ENCODE peak calls at places on chromosomes 6 and 20, in eight cellular contexts. Z is GM23338, U is K562, T is SK-N-SH, D is Panc1, C is HCT116, A is HepG2, G is GM12878. Q is an unnamed sample.

GRCh38 chr20:21357851-21358250 is 39.5 kb downstream of the NKX2-4 start:
- DNase-seq in Z (no peak), U (no peak), T (no peak), D (no peak), C (no peak), A (peak), G (no peak), Q (no peak)

GRCh38 chr6:21109421-21110178 is 484.0 kb upstream of the SOX4 start:
- DNase-seq in Z (no peak), U (peak), T (no peak), D (peak), C (peak), A (peak), G (peak), Q (no peak)

GRCh38 chr6:56955171-56956155 is 556 bp downstream of the BEND6 start:
- DNase-seq in Z (peak), U (peak), T (peak), D (peak), C (peak), A (peak), G (peak), Q (peak)

GRCh38 chr20:56222201-56222600 is 26.3 kb upstream of the MC3R start:
- DNase-seq in Z (no peak), U (no peak), T (no peak), D (no peak), C (no peak), A (no peak), G (no peak), Q (no peak)

GRCh38 chr6:150266963-150267685 is 101.7 kb upstream of the IYD start:
- DNase-seq in Z (no peak), U (no peak), T (no peak), D (no peak), C (no peak), A (no peak), G (no peak), Q (no peak)

GRCh38 chr6:142570221-142570671 is 268.4 kb downstream of the ADGRG6 start:
- DNase-seq in Z (no peak), U (no peak), T (no peak), D (no peak), C (no peak), A (peak), G (no peak), Q (no peak)

GRCh38 chr6:98929498-98930060 is 18.2 kb downstream of the FBXL4 start:
- DNase-seq in Z (no peak), U (no peak), T (no peak), D (no peak), C (no peak), A (no peak), G (no peak), Q (no peak)

GRCh38 chr6:19842030-19842429 is 4.9 kb downstream of the ID4 start:
- DNase-seq in Z (no peak), U (no peak), T (no peak), D (no peak), C (no peak), A (no peak), G (no peak), Q (no peak)

GRCh38 chr6:50720623-50721022 is 7.3 kb downstream of the TFAP2D start:
- DNase-seq in Z (peak), U (peak), T (no peak), D (no peak), C (no peak), A (no peak), G (no peak), Q (no peak)

GRCh38 chr6:108737594-108738546 is 110.4 kb upstream of the ARMC2 start:
- DNase-seq in Z (no peak), U (peak), T (no peak), D (peak), C (peak), A (no peak), G (no peak), Q (no peak)

GRCh38 chr6:151436814-151437213 is 15.1 kb downstream of the RMND1 start:
- DNase-seq in Z (no peak), U (no peak), T (no peak), D (no peak), C (no peak), A (peak), G (no peak), Q (no peak)

GRCh38 chr6:165447141-165447540 is 137.7 kb upstream of the C6orf118 start:
- DNase-seq in Z (no peak), U (no peak), T (no peak), D (no peak), C (no peak), A (no peak), G (no peak), Q (no peak)

GRCh38 chr6:29750709-29751108 is 27.5 kb downstream of the HLA-F start:
- DNase-seq in Z (no peak), U (no peak), T (no peak), D (no peak), C (no peak), A (no peak), G (no peak), Q (no peak)

GRCh38 chr6:29751480-29751879 is 28.2 kb downstream of the HLA-F start:
- DNase-seq in Z (no peak), U (no peak), T (no peak), D (no peak), C (no peak), A (no peak), G (no peak), Q (no peak)

GRCh38 chr6:29755295-29755871 is 32.1 kb downstream of the HLA-F start:
- DNase-seq in Z (peak), U (no peak), T (no peak), D (no peak), C (no peak), A (no peak), G (no peak), Q (no peak)

GRCh38 chr6:29753309-29753644 is 30.0 kb downstream of the HLA-F start:
- DNase-seq in Z (no peak), U (no peak), T (no peak), D (no peak), C (no peak), A (no peak), G (no peak), Q (no peak)

DNA sequence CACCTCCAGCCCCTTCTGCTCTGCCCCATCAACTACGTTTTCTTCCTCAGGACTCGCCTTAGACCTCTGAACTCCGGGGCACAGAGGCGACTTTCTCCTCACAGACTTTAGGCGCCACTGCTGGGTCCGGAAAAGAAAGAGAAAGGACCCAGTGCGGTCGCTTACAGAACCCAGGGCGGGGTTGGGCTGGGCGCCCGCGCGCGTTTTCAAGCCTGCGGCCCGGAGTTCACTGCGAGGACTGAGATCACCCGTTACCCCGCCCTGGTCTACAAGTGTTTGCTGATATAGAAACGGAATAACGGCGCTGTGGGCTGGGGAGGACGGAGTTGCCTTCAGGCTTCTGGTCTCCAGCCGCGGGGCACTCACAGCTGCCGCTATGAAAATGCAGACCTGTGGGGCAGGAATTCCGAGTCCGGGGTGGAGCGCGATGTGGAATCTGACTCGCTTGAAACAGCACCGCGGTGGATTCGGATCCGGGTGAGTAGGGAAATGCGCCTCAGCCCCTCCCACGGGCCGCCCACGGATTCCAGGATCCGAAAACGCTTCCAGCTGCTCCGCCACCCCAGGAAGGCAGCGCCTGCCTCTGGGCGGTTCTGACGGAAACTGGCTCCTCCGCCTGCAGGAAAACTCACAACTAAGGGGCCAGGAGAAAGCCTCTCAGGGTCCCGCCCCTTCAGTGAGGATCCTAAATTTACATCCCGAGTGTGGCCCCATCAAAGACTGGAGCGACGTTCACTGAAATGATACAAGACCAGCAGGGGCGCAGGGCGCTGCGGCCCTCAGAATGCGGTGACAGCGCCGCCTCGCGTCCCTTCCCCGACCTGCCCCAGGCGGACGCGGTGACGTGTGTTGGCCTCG is 29.4 kb downstream of the HLA-F start:
- DNase-seq in Z (peak), U (peak), T (peak), D (peak), C (peak), A (peak), G (peak), Q (peak)
- TF ChIP-seq POLR2AphosphoS5 in Z (peak), U (peak), T (no peak), D (no peak), C (peak), A (no peak), G (no peak), Q (no peak)

DNA sequence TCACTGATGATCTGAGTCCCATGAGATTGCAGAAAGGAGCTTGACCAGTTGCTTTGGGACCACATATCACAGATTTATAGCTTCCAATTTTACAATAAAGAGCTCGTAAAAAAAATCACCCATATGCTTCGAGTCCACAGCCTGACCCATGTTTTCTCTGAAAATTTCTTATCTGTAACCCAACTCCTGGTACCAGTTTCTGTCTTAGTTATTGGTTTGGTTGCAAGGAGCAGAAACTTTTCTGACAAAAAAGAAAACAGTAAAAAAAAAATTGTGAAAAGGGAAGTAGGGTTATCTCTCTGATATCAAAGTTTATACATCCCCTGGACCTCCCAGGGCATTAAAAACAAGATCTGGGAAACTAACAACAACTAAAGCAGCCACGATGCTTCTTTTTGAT is 30.8 kb upstream of the BPIFA2 start:
- DNase-seq in Z (no peak), U (no peak), T (no peak), D (no peak), C (no peak), A (no peak), G (no peak), Q (no peak)
- TF ChIP-seq REST in Z (no peak), U (no peak), T (no peak), D (no peak), C (no peak), A (no peak), G (no peak), Q (no peak)

GRCh38 chr20:10672579-10673127 is 1.1 kb downstream of the JAG1 start:
- DNase-seq in Z (peak), U (peak), T (peak), D (no peak), C (no peak), A (peak), G (no peak), Q (peak)
- TF ChIP-seq POLR2AphosphoS5 in Z (no peak), U (no peak), T (no peak), D (no peak), C (no peak), A (no peak), G (no peak), Q (no peak)

GRCh38 chr6:52389264-52389625 is 27.3 kb downstream of the PAQR8 start:
- DNase-seq in Z (no peak), U (peak), T (peak), D (no peak), C (no peak), A (peak), G (no peak), Q (no peak)
- TF ChIP-seq REST in Z (no peak), U (no peak), T (no peak), D (no peak), C (no peak), A (no peak), G (no peak), Q (no peak)

GRCh38 chr6:169725270-169726048 is 1.2 kb upstream of the PHF10 start:
- DNase-seq in Z (peak), U (peak), T (peak), D (no peak), C (no peak), A (peak), G (no peak), Q (no peak)
- TF ChIP-seq POLR2AphosphoS5 in Z (no peak), U (peak), T (no peak), D (no peak), C (no peak), A (peak), G (no peak), Q (no peak)

GRCh38 chr6:36800223-36801095 is 38.8 kb downstream of the CPNE5 start:
- DNase-seq in Z (no peak), U (no peak), T (no peak), D (no peak), C (no peak), A (no peak), G (no peak), Q (no peak)
- TF ChIP-seq REST in Z (no peak), U (no peak), T (no peak), D (no peak), C (no peak), A (no peak), G (no peak), Q (no peak)

DNA sequence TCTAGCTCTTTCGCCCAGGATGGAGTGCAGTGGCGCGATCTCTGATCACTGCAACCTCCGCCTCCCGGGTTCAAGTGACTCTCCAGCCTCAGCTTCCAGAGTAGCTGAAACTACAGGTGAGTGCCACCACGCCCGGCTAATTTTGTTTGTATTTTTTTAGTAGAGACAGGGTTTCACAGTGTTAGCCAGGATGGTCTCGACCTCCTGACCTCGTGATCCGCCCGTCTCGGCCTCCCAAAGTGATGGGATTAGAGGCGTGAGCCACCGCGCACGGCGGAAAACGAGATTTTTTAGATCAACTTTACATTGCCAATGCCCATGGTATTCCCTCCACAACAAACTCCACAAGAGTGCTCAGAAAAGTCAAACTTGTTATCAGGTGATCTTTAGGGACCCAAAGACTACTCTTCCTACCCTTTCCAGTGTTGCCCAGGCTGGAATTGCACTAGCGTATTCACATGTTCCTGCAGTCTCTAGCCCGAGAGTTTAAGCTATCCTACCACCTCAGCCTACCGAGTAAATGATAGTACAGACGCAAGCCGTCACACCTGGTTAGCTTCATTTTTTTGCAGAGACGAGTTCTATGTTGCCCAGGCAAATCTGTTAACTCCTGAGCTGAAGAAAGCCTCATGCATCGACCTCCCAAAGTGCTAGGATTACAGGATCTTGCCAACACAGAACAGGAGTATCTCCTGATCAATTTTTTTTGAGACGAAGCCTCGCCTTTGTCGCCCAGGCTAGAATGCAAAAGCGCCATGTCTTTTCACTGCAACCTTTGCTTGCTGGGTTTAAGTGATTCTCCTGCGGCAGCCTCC is 128.2 kb downstream of the HFE start:
- DNase-seq in Z (peak), U (peak), T (no peak), D (no peak), C (no peak), A (peak), G (no peak), Q (no peak)
- TF ChIP-seq POLR2AphosphoS5 in Z (peak), U (peak), T (peak), D (peak), C (no peak), A (no peak), G (no peak), Q (no peak)

GRCh38 chr6:31180500-31180899 is 10.0 kb upstream of the POU5F1 start:
- DNase-seq in Z (peak), U (no peak), T (peak), D (no peak), C (no peak), A (no peak), G (no peak), Q (no peak)
- TF ChIP-seq REST in Z (no peak), U (no peak), T (no peak), D (no peak), C (no peak), A (no peak), G (no peak), Q (no peak)

Q was measured in HL-60.